ENCODE peak calls at places on chromosomes 5 and 9, in seven cellular contexts. Z is WERI-Rb-1, V is posterior cingulate gyrus, L is tibial nerve, O is prostate gland, C is anterior cingulate cortex, E is cardiac fibroblast. I is an unnamed sample.

GRCh38 chr9:22976454-22976853 is 529.8 kb downstream of the DMRTA1 start:
- DNase-seq in Z (no peak), V (no peak), L (no peak), O (no peak), C (no peak), E (peak), I (no peak)

GRCh38 chr5:33755216-33755615 is 136.6 kb downstream of the ADAMTS12 start:
- DNase-seq in Z (no peak), V (no peak), L (no peak), O (no peak), C (no peak), E (peak), I (no peak)

GRCh38 chr9:131847665-131848354 is 107.9 kb upstream of the RAPGEF1 start:
- DNase-seq in Z (no peak), V (no peak), L (no peak), O (no peak), C (no peak), E (no peak), I (no peak)

GRCh38 chr9:136481558-136481957 is 1.3 kb downstream of the SEC16A start:
- DNase-seq in Z (no peak), V (no peak), L (no peak), O (no peak), C (no peak), E (no peak), I (no peak)

GRCh38 chr5:133552925-133553525 is 59.3 kb downstream of the FSTL4 start:
- DNase-seq in Z (peak), V (no peak), L (peak), O (peak), C (no peak), E (peak), I (peak)

GRCh38 chr5:61659221-61659696 is 327.2 kb downstream of the ZSWIM6 start:
- DNase-seq in Z (no peak), V (no peak), L (no peak), O (no peak), C (no peak), E (no peak), I (peak)

GRCh38 chr5:31730139-31730538 is 91.2 kb downstream of the PDZD2 start:
- DNase-seq in Z (no peak), V (no peak), L (no peak), O (no peak), C (no peak), E (no peak), I (no peak)

GRCh38 chr9:33223696-33224095 is 16.3 kb upstream of the SPINK4 start:
- DNase-seq in Z (no peak), V (no peak), L (no peak), O (no peak), C (no peak), E (peak), I (no peak)

GRCh38 chr5:17343675-17344074 is 126.2 kb downstream of the BASP1 start:
- DNase-seq in Z (no peak), V (no peak), L (no peak), O (peak), C (no peak), E (peak), I (no peak)

GRCh38 chr5:134600600-134600999 is 32.0 kb downstream of the SAR1B start:
- DNase-seq in Z (no peak), V (no peak), L (no peak), O (no peak), C (no peak), E (peak), I (no peak)

GRCh38 chr5:147576646-147577535 is 67.0 kb upstream of the DPYSL3 start:
- DNase-seq in Z (peak), V (peak), L (peak), O (peak), C (no peak), E (peak), I (peak)

GRCh38 chr5:176491056-176491646 is 43.0 kb downstream of the FAF2 start:
- DNase-seq in Z (no peak), V (no peak), L (no peak), O (no peak), C (no peak), E (peak), I (no peak)

GRCh38 chr9:101093620-101094019 is 65.1 kb downstream of the PLPPR1 start:
- DNase-seq in Z (no peak), V (no peak), L (no peak), O (no peak), C (no peak), E (no peak), I (no peak)